ENCODE peak calls at places on chromosomes 11 and 22, in seven cellular contexts. One of them, this sample, is unnamed.

GRCh38 chr22:27133951-27134664 is 476.7 kb downstream of the MIAT start:
- DNase-seq in iPS DF 19.7: no peak
- DNase-seq in H4: peak
- DNase-seq in hypothalamus: no peak
- DNase-seq in ACHN: peak
- DNase-seq in activated CD4-positive, alpha-beta T cell treated with anti-CD3 and anti-CD28 coated beads, Interleukin-2, amount 50 U/mL, for 48 hours: peak
- DNase-seq in WTC11: no peak
- DNase-seq in this sample: no peak

GRCh38 chr11:62245271-62245753 is 3.3 kb downstream of the SCGB1D2 start:
- DNase-seq in hypothalamus: no peak
- DNase-seq in H4: no peak
- DNase-seq in WTC11: peak
- DNase-seq in ACHN: peak
- DNase-seq in activated CD4-positive, alpha-beta T cell treated with anti-CD3 and anti-CD28 coated beads, Interleukin-2, amount 50 U/mL, for 48 hours: no peak
- DNase-seq in iPS DF 19.7: no peak
- DNase-seq in this sample: no peak

GRCh38 chr22:37243402-37244113 is 511 bp downstream of the RAC2 start:
- DNase-seq in hypothalamus: no peak
- DNase-seq in iPS DF 19.7: no peak
- DNase-seq in activated CD4-positive, alpha-beta T cell treated with anti-CD3 and anti-CD28 coated beads, Interleukin-2, amount 50 U/mL, for 48 hours: peak
- DNase-seq in H4: no peak
- DNase-seq in WTC11: no peak
- DNase-seq in ACHN: no peak
- DNase-seq in this sample: no peak

GRCh38 chr11:125941606-125942275 is 4.1 kb upstream of the VSIG10L2 start:
- DNase-seq in ACHN: peak
- DNase-seq in hypothalamus: no peak
- DNase-seq in activated CD4-positive, alpha-beta T cell treated with anti-CD3 and anti-CD28 coated beads, Interleukin-2, amount 50 U/mL, for 48 hours: peak
- DNase-seq in WTC11: peak
- DNase-seq in iPS DF 19.7: peak
- DNase-seq in H4: peak
- DNase-seq in this sample: peak

GRCh38 chr11:120660024-120660565 is 148.5 kb downstream of the GRIK4 start:
- DNase-seq in WTC11: peak
- DNase-seq in H4: peak
- DNase-seq in ACHN: peak
- DNase-seq in activated CD4-positive, alpha-beta T cell treated with anti-CD3 and anti-CD28 coated beads, Interleukin-2, amount 50 U/mL, for 48 hours: peak
- DNase-seq in iPS DF 19.7: no peak
- DNase-seq in hypothalamus: no peak
- DNase-seq in this sample: no peak

GRCh38 chr22:24465566-24465965 is 29.6 kb upstream of the UPB1 start:
- DNase-seq in ACHN: peak
- DNase-seq in hypothalamus: no peak
- DNase-seq in WTC11: no peak
- DNase-seq in activated CD4-positive, alpha-beta T cell treated with anti-CD3 and anti-CD28 coated beads, Interleukin-2, amount 50 U/mL, for 48 hours: no peak
- DNase-seq in iPS DF 19.7: no peak
- DNase-seq in H4: peak
- DNase-seq in this sample: no peak

GRCh38 chr11:15748107-15748506 is 608.2 kb downstream of the SOX6 start:
- DNase-seq in WTC11: no peak
- DNase-seq in iPS DF 19.7: no peak
- DNase-seq in activated CD4-positive, alpha-beta T cell treated with anti-CD3 and anti-CD28 coated beads, Interleukin-2, amount 50 U/mL, for 48 hours: no peak
- DNase-seq in H4: no peak
- DNase-seq in hypothalamus: no peak
- DNase-seq in ACHN: no peak
- DNase-seq in this sample: no peak

GRCh38 chr22:19478466-19479357 is at the start of gene UFD1:
- DNase-seq in hypothalamus: peak
- DNase-seq in ACHN: peak
- DNase-seq in activated CD4-positive, alpha-beta T cell treated with anti-CD3 and anti-CD28 coated beads, Interleukin-2, amount 50 U/mL, for 48 hours: peak
- DNase-seq in H4: peak
- DNase-seq in iPS DF 19.7: no peak
- DNase-seq in WTC11: peak
- DNase-seq in this sample: peak

GRCh38 chr22:43554259-43554636 is 142.4 kb downstream of the MPPED1 start:
- DNase-seq in WTC11: no peak
- DNase-seq in iPS DF 19.7: no peak
- DNase-seq in H4: no peak
- DNase-seq in activated CD4-positive, alpha-beta T cell treated with anti-CD3 and anti-CD28 coated beads, Interleukin-2, amount 50 U/mL, for 48 hours: no peak
- DNase-seq in ACHN: no peak
- DNase-seq in hypothalamus: no peak
- DNase-seq in this sample: no peak

GRCh38 chr11:45000918-45001317 is 50.2 kb upstream of the TP53I11 start:
- DNase-seq in H4: no peak
- DNase-seq in hypothalamus: no peak
- DNase-seq in WTC11: no peak
- DNase-seq in ACHN: no peak
- DNase-seq in activated CD4-positive, alpha-beta T cell treated with anti-CD3 and anti-CD28 coated beads, Interleukin-2, amount 50 U/mL, for 48 hours: no peak
- DNase-seq in iPS DF 19.7: no peak
- DNase-seq in this sample: no peak

GRCh38 chr11:95335989-95336388 is 105.0 kb upstream of the SESN3 start:
- DNase-seq in iPS DF 19.7: no peak
- DNase-seq in H4: no peak
- DNase-seq in WTC11: no peak
- DNase-seq in ACHN: no peak
- DNase-seq in hypothalamus: no peak
- DNase-seq in activated CD4-positive, alpha-beta T cell treated with anti-CD3 and anti-CD28 coated beads, Interleukin-2, amount 50 U/mL, for 48 hours: no peak
- DNase-seq in this sample: no peak

GRCh38 chr11:44125598-44125997 is 30.1 kb downstream of the EXT2 start:
- DNase-seq in iPS DF 19.7: no peak
- DNase-seq in activated CD4-positive, alpha-beta T cell treated with anti-CD3 and anti-CD28 coated beads, Interleukin-2, amount 50 U/mL, for 48 hours: no peak
- DNase-seq in H4: no peak
- DNase-seq in ACHN: no peak
- DNase-seq in WTC11: no peak
- DNase-seq in hypothalamus: no peak
- DNase-seq in this sample: no peak

GRCh38 chr11:61460474-61460881 is 30.6 kb downstream of the SDHAF2 start:
- DNase-seq in hypothalamus: peak
- DNase-seq in H4: no peak
- DNase-seq in activated CD4-positive, alpha-beta T cell treated with anti-CD3 and anti-CD28 coated beads, Interleukin-2, amount 50 U/mL, for 48 hours: no peak
- DNase-seq in ACHN: no peak
- DNase-seq in WTC11: no peak
- DNase-seq in iPS DF 19.7: no peak
- DNase-seq in this sample: peak

GRCh38 chr11:548700-549603 is 11.6 kb downstream of the LMNTD2 start:
- DNase-seq in iPS DF 19.7: no peak
- DNase-seq in ACHN: no peak
- DNase-seq in activated CD4-positive, alpha-beta T cell treated with anti-CD3 and anti-CD28 coated beads, Interleukin-2, amount 50 U/mL, for 48 hours: no peak
- DNase-seq in hypothalamus: no peak
- DNase-seq in WTC11: no peak
- DNase-seq in H4: no peak
- DNase-seq in this sample: peak

GRCh38 chr22:26658671-26659478 is 1.5 kb downstream of the MIAT start:
- DNase-seq in WTC11: peak
- DNase-seq in hypothalamus: no peak
- DNase-seq in H4: peak
- DNase-seq in iPS DF 19.7: no peak
- DNase-seq in ACHN: peak
- DNase-seq in activated CD4-positive, alpha-beta T cell treated with anti-CD3 and anti-CD28 coated beads, Interleukin-2, amount 50 U/mL, for 48 hours: peak
- DNase-seq in this sample: peak

GRCh38 chr11:113644605-113645004 is 61.5 kb downstream of the TMPRSS5 start:
- DNase-seq in ACHN: no peak
- DNase-seq in H4: no peak
- DNase-seq in WTC11: no peak
- DNase-seq in activated CD4-positive, alpha-beta T cell treated with anti-CD3 and anti-CD28 coated beads, Interleukin-2, amount 50 U/mL, for 48 hours: no peak
- DNase-seq in hypothalamus: no peak
- DNase-seq in iPS DF 19.7: no peak
- DNase-seq in this sample: no peak

GRCh38 chr11:117199061-117199915 is at the start of gene TAGLN:
- DNase-seq in ACHN: peak
- DNase-seq in WTC11: peak
- DNase-seq in H4: peak
- DNase-seq in iPS DF 19.7: peak
- DNase-seq in activated CD4-positive, alpha-beta T cell treated with anti-CD3 and anti-CD28 coated beads, Interleukin-2, amount 50 U/mL, for 48 hours: no peak
- DNase-seq in hypothalamus: no peak
- DNase-seq in this sample: no peak

GRCh38 chr11:86798988-86799387 is 1.4 kb upstream of the PRSS23 start:
- DNase-seq in ACHN: no peak
- DNase-seq in activated CD4-positive, alpha-beta T cell treated with anti-CD3 and anti-CD28 coated beads, Interleukin-2, amount 50 U/mL, for 48 hours: no peak
- DNase-seq in hypothalamus: no peak
- DNase-seq in H4: no peak
- DNase-seq in WTC11: no peak
- DNase-seq in iPS DF 19.7: no peak
- DNase-seq in this sample: no peak

GRCh38 chr22:20021196-20022181 is 579 bp downstream of the TANGO2 start:
- DNase-seq in ACHN: peak
- DNase-seq in WTC11: no peak
- DNase-seq in H4: peak
- DNase-seq in hypothalamus: peak
- DNase-seq in iPS DF 19.7: no peak
- DNase-seq in activated CD4-positive, alpha-beta T cell treated with anti-CD3 and anti-CD28 coated beads, Interleukin-2, amount 50 U/mL, for 48 hours: peak
- DNase-seq in this sample: no peak

GRCh38 chr11:12723410-12724297 is 49.4 kb downstream of the TEAD1 start:
- DNase-seq in H4: no peak
- DNase-seq in activated CD4-positive, alpha-beta T cell treated with anti-CD3 and anti-CD28 coated beads, Interleukin-2, amount 50 U/mL, for 48 hours: no peak
- DNase-seq in ACHN: peak
- DNase-seq in hypothalamus: no peak
- DNase-seq in iPS DF 19.7: no peak
- DNase-seq in WTC11: no peak
- DNase-seq in this sample: peak

GRCh38 chr11:27447288-27447914 is 25.2 kb downstream of the LGR4 start:
- DNase-seq in WTC11: no peak
- DNase-seq in H4: no peak
- DNase-seq in activated CD4-positive, alpha-beta T cell treated with anti-CD3 and anti-CD28 coated beads, Interleukin-2, amount 50 U/mL, for 48 hours: no peak
- DNase-seq in hypothalamus: no peak
- DNase-seq in ACHN: no peak
- DNase-seq in iPS DF 19.7: no peak
- DNase-seq in this sample: no peak

GRCh38 chr11:123166095-123166559 is 28.9 kb downstream of the CLMP start:
- DNase-seq in activated CD4-positive, alpha-beta T cell treated with anti-CD3 and anti-CD28 coated beads, Interleukin-2, amount 50 U/mL, for 48 hours: peak
- DNase-seq in iPS DF 19.7: peak
- DNase-seq in ACHN: peak
- DNase-seq in WTC11: peak
- DNase-seq in H4: no peak
- DNase-seq in hypothalamus: no peak
- DNase-seq in this sample: no peak

GRCh38 chr11:44747339-44747738 is 20.6 kb downstream of the TSPAN18 start:
- DNase-seq in WTC11: no peak
- DNase-seq in H4: no peak
- DNase-seq in hypothalamus: no peak
- DNase-seq in ACHN: no peak
- DNase-seq in activated CD4-positive, alpha-beta T cell treated with anti-CD3 and anti-CD28 coated beads, Interleukin-2, amount 50 U/mL, for 48 hours: no peak
- DNase-seq in iPS DF 19.7: no peak
- DNase-seq in this sample: no peak

GRCh38 chr11:47388697-47389576 is 10.6 kb upstream of the SPI1 start:
- DNase-seq in hypothalamus: no peak
- DNase-seq in activated CD4-positive, alpha-beta T cell treated with anti-CD3 and anti-CD28 coated beads, Interleukin-2, amount 50 U/mL, for 48 hours: no peak
- DNase-seq in ACHN: no peak
- DNase-seq in WTC11: no peak
- DNase-seq in H4: no peak
- DNase-seq in iPS DF 19.7: no peak
- DNase-seq in this sample: no peak

GRCh38 chr22:40043086-40043485 is 48.3 kb downstream of the FAM83F start:
- DNase-seq in ACHN: no peak
- DNase-seq in iPS DF 19.7: no peak
- DNase-seq in hypothalamus: no peak
- DNase-seq in WTC11: no peak
- DNase-seq in H4: no peak
- DNase-seq in activated CD4-positive, alpha-beta T cell treated with anti-CD3 and anti-CD28 coated beads, Interleukin-2, amount 50 U/mL, for 48 hours: no peak
- DNase-seq in this sample: no peak

GRCh38 chr11:1728281-1728680 is 22.1 kb downstream of the IFITM10 start:
- DNase-seq in ACHN: no peak
- DNase-seq in WTC11: no peak
- DNase-seq in activated CD4-positive, alpha-beta T cell treated with anti-CD3 and anti-CD28 coated beads, Interleukin-2, amount 50 U/mL, for 48 hours: no peak
- DNase-seq in hypothalamus: no peak
- DNase-seq in H4: peak
- DNase-seq in iPS DF 19.7: no peak
- DNase-seq in this sample: no peak

GRCh38 chr11:34620820-34621792 is at the start of gene EHF:
- DNase-seq in activated CD4-positive, alpha-beta T cell treated with anti-CD3 and anti-CD28 coated beads, Interleukin-2, amount 50 U/mL, for 48 hours: no peak
- DNase-seq in WTC11: no peak
- DNase-seq in iPS DF 19.7: no peak
- DNase-seq in ACHN: no peak
- DNase-seq in hypothalamus: no peak
- DNase-seq in H4: no peak
- DNase-seq in this sample: no peak

GRCh38 chr11:68321293-68322030 is 9.1 kb downstream of the LRP5 start:
- DNase-seq in activated CD4-positive, alpha-beta T cell treated with anti-CD3 and anti-CD28 coated beads, Interleukin-2, amount 50 U/mL, for 48 hours: no peak
- DNase-seq in ACHN: no peak
- DNase-seq in iPS DF 19.7: no peak
- DNase-seq in hypothalamus: no peak
- DNase-seq in WTC11: no peak
- DNase-seq in H4: no peak
- DNase-seq in this sample: no peak

GRCh38 chr11:92979176-92979575 is 9.7 kb downstream of the MTNR1B start:
- DNase-seq in H4: peak
- DNase-seq in iPS DF 19.7: no peak
- DNase-seq in hypothalamus: no peak
- DNase-seq in WTC11: no peak
- DNase-seq in activated CD4-positive, alpha-beta T cell treated with anti-CD3 and anti-CD28 coated beads, Interleukin-2, amount 50 U/mL, for 48 hours: no peak
- DNase-seq in ACHN: no peak
- DNase-seq in this sample: no peak

GRCh38 chr11:104650234-104650633 is 248.0 kb downstream of the CASP12 start:
- DNase-seq in H4: no peak
- DNase-seq in hypothalamus: no peak
- DNase-seq in iPS DF 19.7: peak
- DNase-seq in activated CD4-positive, alpha-beta T cell treated with anti-CD3 and anti-CD28 coated beads, Interleukin-2, amount 50 U/mL, for 48 hours: peak
- DNase-seq in ACHN: peak
- DNase-seq in WTC11: peak
- DNase-seq in this sample: no peak

This sample was measured in NCI-H345.